ENCODE peak calls at places on chromosomes 5 and 9, in six cellular contexts. X, K, O, H, A and S are unnamed samples.

GRCh38 chr5:151048526-151048925 is 28.1 kb downstream of the GPX3 start:
- DNase-seq in X (no peak), K (no peak), O (peak; percentile 49), H (peak; percentile 30), A (peak; percentile 52), S (peak; percentile 69)

GRCh38 chr5:82156876-82157275 is 121.3 kb downstream of the RPS23 start:
- DNase-seq in X (no peak), K (no peak), O (no peak), H (no peak), A (no peak), S (no peak)

GRCh38 chr9:135602789-135603481 is 36.4 kb downstream of the GLT6D1 start:
- DNase-seq in X (peak; percentile 27), K (peak; percentile 46), O (peak; percentile 68), H (peak; percentile 48), A (peak; percentile 86), S (peak; percentile 34)

GRCh38 chr9:2833096-2833495 is 10.8 kb downstream of the PUM3 start:
- DNase-seq in X (no peak), K (no peak), O (no peak), H (no peak), A (no peak), S (no peak)

GRCh38 chr5:94613583-94613982 is 4.8 kb downstream of the KIAA0825 start:
- DNase-seq in X (peak; percentile 13), K (no peak), O (peak; percentile 19), H (peak; percentile 29), A (no peak), S (peak; percentile 65)

GRCh38 chr5:151239237-151239861 is 13.6 kb upstream of the GM2A start:
- DNase-seq in X (peak; percentile 63), K (peak; percentile 65), O (peak; percentile 78), H (peak; percentile 72), A (peak; percentile 89), S (peak; percentile 78)

GRCh38 chr9:105643795-105644194 is 18.5 kb upstream of the TAL2 start:
- DNase-seq in X (no peak), K (no peak), O (no peak), H (no peak), A (no peak), S (no peak)

GRCh38 chr5:42507451-42508092 is 84.3 kb downstream of the GHR start:
- DNase-seq in X (no peak), K (peak; percentile 44), O (no peak), H (no peak), A (no peak), S (peak; percentile 93)

GRCh38 chr9:88782931-88783451 is 208.3 kb upstream of the S1PR3 start:
- DNase-seq in X (peak; percentile 48), K (peak; percentile 82), O (peak; percentile 45), H (no peak), A (no peak), S (no peak)

GRCh38 chr5:53601570-53601969 is 41.1 kb downstream of the NDUFS4 start:
- DNase-seq in X (peak; percentile 55), K (no peak), O (peak; percentile 49), H (no peak), A (no peak), S (no peak)

GRCh38 chr5:35182541-35183242 is 47.6 kb downstream of the PRLR start:
- DNase-seq in X (no peak), K (no peak), O (no peak), H (no peak), A (no peak), S (peak; percentile 24)

GRCh38 chr9:20378851-20379250 is 243.4 kb downstream of the MLLT3 start:
- DNase-seq in X (no peak), K (no peak), O (no peak), H (no peak), A (no peak), S (no peak)

GRCh38 chr9:841371-842209 is at the start of gene DMRT1:
- DNase-seq in X (no peak), K (peak; percentile 54), O (peak; percentile 9), H (no peak), A (peak; percentile 72), S (peak; percentile 51)

GRCh38 chr5:129094087-129094923 is at the start of gene ISOC1:
- DNase-seq in X (peak; percentile 86), K (peak; percentile 89), O (peak; percentile 94), H (peak; percentile 90), A (peak; percentile 91), S (peak; percentile 94)

GRCh38 chr5:178994580-178995340 is at the start of gene GRM6:
- DNase-seq in X (no peak), K (peak; percentile 35), O (no peak), H (no peak), A (peak; percentile 67), S (peak; percentile 5)

GRCh38 chr9:22118810-22119479 is 109.8 kb upstream of the CDKN2B start:
- DNase-seq in X (no peak), K (no peak), O (no peak), H (no peak), A (no peak), S (no peak)

DNA sequence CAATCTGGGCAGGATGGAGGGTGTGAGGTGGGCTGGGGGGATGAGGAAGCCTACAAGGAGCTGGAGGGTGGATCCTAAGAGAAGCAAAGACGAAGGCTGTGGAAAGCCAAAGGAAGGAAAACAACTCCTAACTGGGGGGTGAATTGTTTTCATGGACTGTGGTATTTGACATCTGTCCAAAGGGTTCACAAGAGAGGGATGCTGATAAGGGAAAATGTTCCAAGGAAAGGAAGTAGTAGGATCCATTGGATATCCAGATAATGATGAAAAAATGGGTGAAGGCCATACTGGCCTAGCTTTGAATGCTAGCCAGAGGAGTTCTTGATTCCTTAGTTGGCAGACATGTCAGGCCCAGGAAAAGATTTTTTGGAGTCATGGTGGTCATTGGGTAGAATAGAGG is 51.8 kb upstream of the FOXI1 start:
- DNase-seq in X (no peak), K (no peak), O (no peak), H (no peak), A (no peak), S (no peak)
- H3K36me3 ChIP-seq in X (no peaks in the 10 kb centered on the region), K (no peaks in the 10 kb centered on the region), O (no peaks in the 10 kb centered on the region), H (no peaks in the 10 kb centered on the region), A (no peaks in the 10 kb centered on the region), S (no peaks in the 10 kb centered on the region)

GRCh38 chr5:171570244-171570819 is 150.9 kb downstream of the FGF18 start:
- DNase-seq in X (no peak), K (no peak), O (no peak), H (no peak), A (no peak), S (peak; percentile 28)
- H3K18ac ChIP-seq in X (no peak overlapping the region), K (no peak overlapping the region), O (no peak overlapping the region), H (no peak overlapping the region), A (peak overlapping the region; percentile 81), S (no peak overlapping the region)

GRCh38 chr9:121323449-121324151 is 46.5 kb downstream of the STOM start:
- DNase-seq in X (no peak), K (no peak), O (no peak), H (no peak), A (no peak), S (no peak)
- H3K36me3 ChIP-seq in X (peaks cover 70% of the 10 kb centered on the region), K (peaks cover 2% of the 10 kb centered on the region), O (peaks cover 64% of the 10 kb centered on the region), H (peaks cover 64% of the 10 kb centered on the region), A (no peaks in the 10 kb centered on the region), S (no peaks in the 10 kb centered on the region)

DNA sequence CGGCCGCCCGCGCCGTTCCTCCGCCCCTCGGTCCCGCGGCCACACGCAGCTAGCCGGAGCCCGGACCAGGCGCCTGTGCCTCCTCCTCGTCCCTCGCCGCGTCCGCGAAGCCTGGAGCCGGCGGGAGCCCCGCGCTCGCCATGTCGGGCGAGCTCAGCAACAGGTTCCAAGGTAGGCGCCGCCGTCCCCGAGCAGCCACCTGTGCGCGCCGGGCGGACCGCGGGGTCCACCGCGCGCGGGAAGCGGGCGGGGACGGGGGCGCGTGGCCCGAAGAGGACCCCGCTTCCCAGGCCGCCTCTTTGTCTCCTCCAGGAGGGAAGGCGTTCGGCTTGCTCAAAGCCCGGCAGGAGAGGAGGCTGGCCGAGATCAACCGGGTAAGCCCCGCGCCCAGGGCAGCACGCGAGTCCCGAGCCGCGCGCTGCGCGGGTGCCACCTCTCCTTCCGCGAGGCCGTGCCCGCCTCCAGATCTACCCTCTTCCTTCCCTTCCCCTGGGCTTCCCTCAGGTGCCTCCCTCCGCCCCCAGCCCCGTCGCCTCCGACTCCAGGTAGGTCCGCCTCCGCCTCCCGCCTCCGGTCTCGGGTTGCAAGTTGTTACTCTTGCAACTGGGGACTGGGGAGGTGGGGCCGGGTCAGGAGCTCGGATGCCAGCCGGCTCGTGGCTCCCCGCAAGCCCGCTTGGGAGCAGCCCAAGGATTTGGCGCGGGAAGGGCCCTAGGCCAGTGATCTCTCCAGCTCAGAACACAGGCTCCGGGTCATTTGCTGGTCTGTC is at the start of gene AIF1L:
- DNase-seq in X (no peak), K (peak; percentile 54), O (peak; percentile 64), H (no peak), A (peak; percentile 91), S (peak; percentile 93)
- H3K18ac ChIP-seq in X (no peak within 1 kb of the TSS), K (peak within 1 kb of the TSS; percentile 99), O (peak within 1 kb of the TSS; percentile 48), H (no peak within 1 kb of the TSS), A (peak within 1 kb of the TSS; percentile 93), S (peak within 1 kb of the TSS; percentile 85)

GRCh38 chr9:137183980-137184595 is 4.3 kb downstream of the ANAPC2 start:
- DNase-seq in X (no peak), K (no peak), O (no peak), H (no peak), A (no peak), S (no peak)
- H3K36me3 ChIP-seq in X (peaks cover 66% of the 10 kb centered on the region), K (peaks cover 74% of the 10 kb centered on the region), O (peaks cover 74% of the 10 kb centered on the region), H (peaks cover 79% of the 10 kb centered on the region), A (peaks cover 14% of the 10 kb centered on the region), S (no peaks in the 10 kb centered on the region)

GRCh38 chr5:125149503-125149902 is 403.1 kb upstream of the ZNF608 start:
- DNase-seq in X (no peak), K (no peak), O (no peak), H (peak; percentile 61), A (no peak), S (no peak)
- H3K18ac ChIP-seq in X (no peak overlapping the region), K (no peak overlapping the region), O (no peak overlapping the region), H (peak overlapping the region; percentile 2), A (no peak overlapping the region), S (no peak overlapping the region)

GRCh38 chr5:146243217-146243616 is 39.8 kb downstream of the RBM27 start:
- DNase-seq in X (no peak), K (no peak), O (no peak), H (no peak), A (no peak), S (no peak)
- H3K36me3 ChIP-seq in X (peaks cover 14% of the 10 kb centered on the region), K (peaks cover 70% of the 10 kb centered on the region), O (peaks cover 6% of the 10 kb centered on the region), H (peaks cover 14% of the 10 kb centered on the region), A (peaks cover 24% of the 10 kb centered on the region), S (no peaks in the 10 kb centered on the region)

DNA sequence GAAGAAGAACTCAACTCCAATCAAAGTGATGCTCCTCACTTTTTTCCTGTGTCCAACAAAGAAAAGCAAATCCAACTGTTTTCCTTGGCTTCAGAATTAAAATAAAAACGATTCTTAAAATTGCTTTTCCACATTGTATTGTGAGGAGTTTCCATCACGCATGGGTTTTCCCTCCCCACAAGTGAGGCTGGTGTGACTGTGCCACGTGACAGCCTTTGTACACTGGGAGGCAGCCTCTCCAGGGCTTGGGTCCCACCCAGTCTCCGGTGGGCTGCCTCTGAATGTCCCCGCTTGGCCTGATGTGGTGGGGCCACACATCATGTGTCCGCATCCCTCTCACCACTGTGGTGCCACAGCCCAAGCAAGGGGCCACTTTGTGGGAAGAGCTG is 8.9 kb downstream of the ANGPTL2 start:
- DNase-seq in X (no peak), K (no peak), O (no peak), H (no peak), A (no peak), S (no peak)
- H3K18ac ChIP-seq in X (no peak overlapping the region), K (no peak overlapping the region), O (no peak overlapping the region), H (no peak overlapping the region), A (no peak overlapping the region), S (no peak overlapping the region)